ENCODE peak calls at places on chromosome 16, in five cellular contexts. U is GM12878, Y is uterus, F is transverse colon, D is right lobe of liver. G is an unnamed sample.

GRCh38 chr16:82638095-82638798 is 11.5 kb downstream of the CDH13 start:
- DNase-seq in U (no peak), Y (no peak), F (no peak), D (no peak), G (no peak)

GRCh38 chr16:88494335-88495154 is 41.5 kb downstream of the ZFPM1 start:
- DNase-seq in U (no peak), Y (no peak), F (no peak), D (no peak), G (no peak)

GRCh38 chr16:56657555-56658430 is at the start of gene MT1F:
- DNase-seq in U (no peak), Y (peak), F (peak), D (peak), G (peak)

GRCh38 chr16:87809150-87809902 is 43.5 kb upstream of the KLHDC4 start:
- DNase-seq in U (peak), Y (no peak), F (peak), D (no peak), G (no peak)

GRCh38 chr16:85983606-85984005 is 84.6 kb downstream of the IRF8 start:
- DNase-seq in U (no peak), Y (no peak), F (no peak), D (peak), G (no peak)

GRCh38 chr16:8611886-8612595 is 9.5 kb upstream of the METTL22 start:
- DNase-seq in U (no peak), Y (no peak), F (no peak), D (no peak), G (no peak)

GRCh38 chr16:17416461-17417221 is 54.1 kb downstream of the XYLT1 start:
- DNase-seq in U (peak), Y (no peak), F (peak), D (no peak), G (no peak)

GRCh38 chr16:48831081-48831722 is 221.2 kb upstream of the N4BP1 start:
- DNase-seq in U (no peak), Y (no peak), F (no peak), D (no peak), G (peak)

GRCh38 chr16:64784635-64785034 is 337.2 kb downstream of the CDH11 start:
- DNase-seq in U (no peak), Y (no peak), F (no peak), D (no peak), G (no peak)

GRCh38 chr16:84925092-84925772 is 86.1 kb downstream of the ZDHHC7 start:
- DNase-seq in U (no peak), Y (peak), F (peak), D (peak), G (no peak)
- TF ChIP-seq CTCF in U (peak), Y (peak), F (peak), D (peak), G (no peak)

DNA sequence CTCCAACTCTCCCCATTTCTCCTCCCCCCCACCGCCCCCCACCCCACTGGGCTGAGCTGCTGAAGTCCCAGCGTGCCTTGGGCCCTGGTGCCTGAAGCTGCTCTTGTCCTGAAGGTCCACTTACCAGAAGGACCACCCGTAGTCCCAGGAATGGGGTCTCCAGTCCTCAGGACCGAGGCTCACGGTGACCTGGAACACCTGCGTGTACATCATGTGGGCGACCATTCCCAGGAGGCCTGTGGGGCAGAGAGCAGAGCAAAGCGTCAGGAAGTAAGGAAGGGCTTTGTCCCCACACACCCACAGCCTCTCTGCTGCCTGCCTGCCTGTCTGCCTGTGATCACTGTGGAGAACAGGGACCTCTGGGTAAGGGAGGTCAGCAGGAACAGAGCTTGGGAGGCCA is 218.7 kb downstream of the GSG1L start:
- DNase-seq in U (no peak), Y (no peak), F (no peak), D (no peak), G (no peak)
- H3K4me3 ChIP-seq in U (no peak), Y (no peak), F (no peak), D (no peak), G (no peak)

DNA sequence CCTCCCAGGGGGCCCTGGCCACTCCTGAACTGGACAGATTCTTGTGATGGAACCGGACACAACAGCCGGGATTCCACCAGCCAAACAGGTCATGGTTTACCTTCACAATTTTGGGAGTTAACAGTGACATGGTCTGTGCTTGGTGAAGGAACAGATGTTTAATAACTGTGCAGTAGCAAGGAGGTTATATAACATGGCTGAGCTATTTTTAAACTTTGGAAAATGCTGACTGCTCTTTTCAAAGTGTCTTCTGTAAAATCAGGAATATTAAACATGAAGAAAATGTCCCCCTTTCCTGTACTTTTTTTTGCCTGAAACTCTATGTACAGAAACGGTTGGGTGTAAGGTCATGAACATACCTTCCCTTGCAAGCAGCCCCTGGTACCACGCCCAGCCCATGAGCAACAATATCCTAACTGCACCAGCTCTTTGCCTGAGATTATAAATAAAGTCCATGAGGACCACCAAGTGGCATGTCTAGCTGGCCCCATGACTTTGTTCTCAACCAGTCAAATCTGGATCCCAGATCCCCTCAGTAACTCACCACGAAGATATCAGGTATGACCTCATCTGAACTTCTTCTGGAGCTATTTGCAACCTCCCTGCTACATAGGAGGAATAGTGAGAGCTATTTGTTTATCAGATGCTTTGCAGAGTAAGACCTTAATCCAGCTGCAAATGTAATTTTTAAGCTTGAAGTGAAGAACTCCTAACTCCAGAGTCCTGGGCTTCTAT is 249.1 kb downstream of the GRIN2A start:
- DNase-seq in U (no peak), Y (no peak), F (no peak), D (no peak), G (no peak)
- TF ChIP-seq POLR2A in U (no peak), Y (no peak), F (no peak), D (no peak), G (no peak)

GRCh38 chr16:2966043-2966802 is 2.1 kb downstream of the KREMEN2 start:
- DNase-seq in U (no peak), Y (no peak), F (peak), D (no peak), G (no peak)

GRCh38 chr16:2962334-2963073 is 1.6 kb upstream of the KREMEN2 start:
- DNase-seq in U (no peak), Y (no peak), F (no peak), D (no peak), G (peak)

GRCh38 chr16:2963074-2963610 is 933 bp upstream of the KREMEN2 start:
- DNase-seq in U (no peak), Y (no peak), F (peak), D (no peak), G (peak)

GRCh38 chr16:2964416-2965223 is 545 bp downstream of the KREMEN2 start:
- DNase-seq in U (no peak), Y (no peak), F (peak), D (peak), G (peak)

GRCh38 chr16:2963611-2964415 is at the start of gene KREMEN2:
- DNase-seq in U (no peak), Y (no peak), F (peak), D (no peak), G (peak)
- TF ChIP-seq CTCF in U (no peak), Y (no peak), F (no peak), D (no peak), G (no peak)

G was measured in lower leg skin.